ENCODE peak calls at places on chromosomes 16 and 17, in six cellular contexts. O is NCI-H82, G is HFFc6, R is GM12865, B is substantia nigra, I is DMS153. F is an unnamed sample.

GRCh38 chr16:81465375-81465943 is 20.9 kb downstream of the CMIP start:
- DNase-seq in O (no peak), G (no peak), B (no peak), I (no peak), R (no peak), F (no peak)

GRCh38 chr17:38911081-38911730 is 14.2 kb upstream of the LASP1NB start:
- DNase-seq in B (no peak), R (no peak), O (no peak), G (no peak), I (no peak), F (peak)

GRCh38 chr17:59277031-59277430 is 54.4 kb upstream of the YPEL2 start:
- DNase-seq in G (no peak), O (no peak), B (no peak), I (no peak), R (peak), F (no peak)

GRCh38 chr16:25586826-25587225 is 104.9 kb upstream of the HS3ST4 start:
- DNase-seq in R (no peak), O (peak), B (no peak), G (no peak), I (no peak), F (no peak)

GRCh38 chr17:81939881-81940385 is 2.8 kb upstream of the PYCR1 start:
- DNase-seq in G (no peak), I (no peak), B (peak), R (no peak), O (no peak), F (peak)

GRCh38 chr16:8966781-8967436 is 3.2 kb upstream of the USP7 start:
- DNase-seq in R (no peak), G (no peak), B (no peak), O (no peak), I (no peak), F (no peak)

GRCh38 chr17:83196973-83197880 is 117.8 kb downstream of the METRNL start:
- DNase-seq in I (no peak), R (no peak), O (no peak), B (no peak), G (no peak), F (no peak)

GRCh38 chr16:67104845-67105244 is 4.9 kb upstream of the PHAF1 start:
- DNase-seq in B (no peak), R (peak), G (no peak), O (no peak), I (peak), F (no peak)

GRCh38 chr17:2396192-2396567 is 4.7 kb downstream of the MNT start:
- DNase-seq in B (no peak), I (no peak), R (no peak), G (no peak), O (no peak), F (no peak)

GRCh38 chr16:68902376-68903345 is 59.3 kb downstream of the TANGO6 start:
- DNase-seq in R (peak), B (peak), G (peak), O (peak), I (peak), F (no peak)

GRCh38 chr16:88819126-88819525 is 7.4 kb upstream of the APRT start:
- DNase-seq in O (no peak), B (no peak), I (no peak), G (no peak), R (no peak), F (no peak)

GRCh38 chr16:9527976-9528375 is 436.5 kb downstream of the HAPSTR1 start:
- DNase-seq in O (no peak), R (no peak), I (no peak), G (no peak), B (no peak), F (no peak)

GRCh38 chr16:87278191-87279093 is 38.8 kb downstream of the C16orf95 start:
- DNase-seq in O (peak), R (peak), I (peak), G (peak), B (peak), F (peak)

GRCh38 chr17:39352511-39352910 is 48.9 kb downstream of the FBXL20 start:
- DNase-seq in I (no peak), R (no peak), O (no peak), B (no peak), G (no peak), F (no peak)